ENCODE peak calls at places on chromosomes 12 and 14, in five cellular contexts. K is CD8-positive, alpha-beta T cell; O is fibroblast of pulmonary artery; S is KG1; C is body of pancreas. H is an unnamed sample.

GRCh38 chr12:10235761-10236631 is 23.3 kb downstream of the GABARAPL1 start:
- DNase-seq in K (peak; percentile 36), O (peak; percentile 62), S (peak; percentile 2), C (peak; percentile 28), H (peak; percentile 36)

GRCh38 chr12:130818381-130819247 is 20.4 kb downstream of the STX2 start:
- DNase-seq in K (peak; percentile 61), O (peak; percentile 24), S (no peak), C (peak; percentile 64), H (no peak)

GRCh38 chr14:33678012-33678411 is 272.9 kb downstream of the EGLN3 start:
- DNase-seq in K (no peak), O (no peak), S (no peak), C (no peak), H (no peak)

GRCh38 chr14:98808494-98809407 is 463.2 kb downstream of the BCL11B start:
- DNase-seq in K (no peak), O (no peak), S (no peak), C (no peak), H (no peak)

GRCh38 chr14:60266021-60266937 is 17.3 kb downstream of the PPM1A start:
- DNase-seq in K (peak; percentile 29), O (peak; percentile 33), S (no peak), C (no peak), H (peak; percentile 43)

GRCh38 chr14:22526210-22526609 is 62.8 kb downstream of the DAD1 start:
- DNase-seq in K (no peak), O (no peak), S (no peak), C (no peak), H (no peak)

GRCh38 chr12:46400406-46400805 is 27.8 kb upstream of the SLC38A2 start:
- DNase-seq in K (no peak), O (no peak), S (no peak), C (no peak), H (no peak)

GRCh38 chr12:121580959-121581680 is at the start of gene KDM2B:
- DNase-seq in K (peak; percentile 43), O (peak; percentile 72), S (peak; percentile 55), C (peak; percentile 56), H (peak; percentile 67)